ENCODE peak calls at places on chromosomes 6 and 20, in ten cellular contexts. Y is effector memory CD8-positive, alpha-beta T cell; B is right lobe of liver; V is activated CD4-positive, CD25-positive, alpha-beta regulatory T cell treated with anti-CD3 and anti-CD28 coated beads, Interleukin-2, amount 50 U/mL, for 24 hours; X is lower lobe of right lung; L is Right ventricle myocardium superior; P is heart right ventricle; N is mucosa of descending colon; Q is left lung; T is SK-N-SH treated with all-trans-retinoic acid at 6 μM for 48 hours. O is an unnamed sample.

GRCh38 chr6:132461958-132462357 is 51.0 kb downstream of the STX7 start:
- ATAC-seq in Y (no peak), B (no peak), V (no peak), X (no peak), L (no peak), P (no peak), N (no peak), Q (no peak), T (no peak), O (no peak)

GRCh38 chr6:74466572-74466971 is 739.3 kb downstream of the COL12A1 start:
- ATAC-seq in Y (no peak), B (no peak), V (no peak), X (peak), L (no peak), P (no peak), N (no peak), Q (no peak), T (no peak), O (no peak)

GRCh38 chr6:30555428-30556005 is 772 bp downstream of the GNL1 start:
- ATAC-seq in Y (no peak), B (no peak), V (no peak), X (peak), L (peak), P (peak), N (peak), Q (peak), T (peak), O (no peak)

GRCh38 chr6:149988550-149989336 is 25.0 kb downstream of the ULBP1 start:
- ATAC-seq in Y (no peak), B (no peak), V (no peak), X (no peak), L (no peak), P (no peak), N (no peak), Q (no peak), T (no peak), O (no peak)

GRCh38 chr6:165858571-165858970 is 195.5 kb upstream of the PDE10A start:
- ATAC-seq in Y (no peak), B (no peak), V (no peak), X (no peak), L (peak), P (no peak), N (no peak), Q (no peak), T (no peak), O (no peak)

GRCh38 chr6:155329460-155330132 is 15.3 kb upstream of the TFB1M start:
- ATAC-seq in Y (no peak), B (no peak), V (no peak), X (no peak), L (no peak), P (no peak), N (no peak), Q (no peak), T (no peak), O (no peak)

GRCh38 chr6:170006524-170007467 is 255.4 kb downstream of the ERMARD start:
- ATAC-seq in Y (no peak), B (no peak), V (no peak), X (no peak), L (no peak), P (no peak), N (no peak), Q (no peak), T (no peak), O (no peak)

GRCh38 chr6:168184701-168185100 is 105.7 kb upstream of the FRMD1 start:
- ATAC-seq in Y (no peak), B (no peak), V (no peak), X (no peak), L (no peak), P (no peak), N (no peak), Q (no peak), T (no peak), O (no peak)

GRCh38 chr6:119757467-119757866 is 407.9 kb upstream of the MAN1A1 start:
- ATAC-seq in Y (no peak), B (peak), V (no peak), X (no peak), L (no peak), P (no peak), N (no peak), Q (no peak), T (no peak), O (no peak)

GRCh38 chr6:122400121-122400450 is 634 bp downstream of the HSF2 start:
- ATAC-seq in Y (no peak), B (no peak), V (no peak), X (no peak), L (no peak), P (no peak), N (no peak), Q (no peak), T (peak), O (peak)

GRCh38 chr6:35432291-35432690 is 19.8 kb upstream of the FANCE start:
- ATAC-seq in Y (no peak), B (peak), V (no peak), X (no peak), L (no peak), P (no peak), N (peak), Q (no peak), T (no peak), O (no peak)

GRCh38 chr20:51054233-51054632 is 31.3 kb upstream of the KCNG1 start:
- ATAC-seq in Y (no peak), B (no peak), V (no peak), X (no peak), L (no peak), P (no peak), N (no peak), Q (no peak), T (no peak), O (no peak)

GRCh38 chr6:15148356-15149058 is 97.4 kb upstream of the JARID2 start:
- ATAC-seq in Y (no peak), B (no peak), V (peak), X (no peak), L (no peak), P (no peak), N (no peak), Q (no peak), T (no peak), O (peak)

GRCh38 chr6:71412559-71412958 is 123.9 kb downstream of the OGFRL1 start:
- ATAC-seq in Y (no peak), B (peak), V (no peak), X (peak), L (peak), P (peak), N (no peak), Q (peak), T (peak), O (no peak)

GRCh38 chr6:20847904-20848303 is 313.6 kb downstream of the CDKAL1 start:
- ATAC-seq in Y (no peak), B (no peak), V (no peak), X (no peak), L (no peak), P (no peak), N (no peak), Q (no peak), T (no peak), O (no peak)

GRCh38 chr20:49400410-49400809 is 82.1 kb downstream of the KCNB1 start:
- ATAC-seq in Y (no peak), B (no peak), V (no peak), X (no peak), L (peak), P (peak), N (no peak), Q (no peak), T (no peak), O (no peak)

GRCh38 chr6:21033095-21033494 is 498.8 kb downstream of the CDKAL1 start:
- ATAC-seq in Y (no peak), B (no peak), V (no peak), X (no peak), L (peak), P (no peak), N (no peak), Q (no peak), T (no peak), O (no peak)

GRCh38 chr20:50930139-50931047 is 844 bp downstream of the ADNP start:
- ATAC-seq in Y (peak), B (no peak), V (peak), X (peak), L (no peak), P (no peak), N (no peak), Q (no peak), T (peak), O (peak)

GRCh38 chr6:79984261-79984660 is 20.2 kb upstream of the TTK start:
- ATAC-seq in Y (peak), B (no peak), V (no peak), X (no peak), L (no peak), P (no peak), N (peak), Q (no peak), T (peak), O (peak)

GRCh38 chr6:30810813-30811329 is 66.5 kb upstream of the IER3 start:
- ATAC-seq in Y (no peak), B (no peak), V (peak), X (no peak), L (no peak), P (no peak), N (peak), Q (no peak), T (no peak), O (peak)

GRCh38 chr6:343226-343935 is 48.2 kb upstream of the IRF4 start:
- ATAC-seq in Y (no peak), B (no peak), V (no peak), X (no peak), L (peak), P (no peak), N (no peak), Q (no peak), T (no peak), O (no peak)

GRCh38 chr20:47418061-47418616 is 61.6 kb upstream of the ZMYND8 start:
- ATAC-seq in Y (no peak), B (no peak), V (no peak), X (no peak), L (no peak), P (no peak), N (no peak), Q (no peak), T (no peak), O (no peak)

GRCh38 chr6:89925826-89926225 is 31.6 kb downstream of the GJA10 start:
- ATAC-seq in Y (no peak), B (no peak), V (peak), X (no peak), L (no peak), P (no peak), N (no peak), Q (no peak), T (no peak), O (no peak)

GRCh38 chr6:30964075-30964474 is 19.4 kb upstream of the MUC21 start:
- ATAC-seq in Y (peak), B (peak), V (no peak), X (peak), L (no peak), P (no peak), N (no peak), Q (no peak), T (peak), O (peak)

O was measured in activated T-helper 17 cell treated with anti-CD3 and anti-CD28 coated beads, Interleukin-2, amount 50 U/mL, for 72 hours.